ENCODE peak calls at places on chromosomes 7 and 10, in ten cellular contexts. R, E, V, Y, Q, D, N, A, P and G are unnamed samples. For H3K4me1, the result is how much of the 10 kb centered on the place peaks cover.

GRCh38 chr10:81848514-81848913 is 26.5 kb upstream of the NRG3 start:
- DNase-seq in D (no peak), P (no peak), Y (no peak), Q (no peak), N (no peak), A (no peak), R (no peak), V (no peak), E (no peak), G (no peak)

GRCh38 chr10:126872768-126873167 is 32.5 kb upstream of the DOCK1 start:
- DNase-seq in V (no peak), A (no peak), Y (no peak), N (peak), P (no peak), R (no peak), Q (no peak), D (peak), E (no peak), G (no peak)

GRCh38 chr7:140304071-140304799 is 94.1 kb downstream of the SLC37A3 start:
- DNase-seq in P (no peak), Y (no peak), A (no peak), V (no peak), E (no peak), R (peak), D (no peak), Q (peak), N (peak), G (no peak)

GRCh38 chr7:111424768-111425167 is 137.5 kb downstream of the IMMP2L start:
- DNase-seq in E (no peak), Q (peak), N (no peak), P (no peak), Y (no peak), R (no peak), D (no peak), V (no peak), A (no peak), G (no peak)

GRCh38 chr10:21989453-21990154 is 13.9 kb downstream of the DNAJC1 start:
- DNase-seq in Y (peak), E (peak), V (peak), P (no peak), D (peak), Q (peak), N (peak), R (no peak), A (peak), G (peak)

GRCh38 chr7:149625339-149625946 is 127.8 kb upstream of the ZNF746 start:
- DNase-seq in E (peak), N (peak), P (peak), A (peak), Q (peak), R (peak), D (peak), V (peak), Y (peak), G (peak)

GRCh38 chr7:33694006-33694405 is 211.3 kb upstream of the BMPER start:
- DNase-seq in V (no peak), R (no peak), N (no peak), Y (no peak), Q (no peak), A (no peak), D (no peak), P (no peak), E (no peak), G (no peak)

GRCh38 chr7:80584778-80585177 is 53.7 kb upstream of the CD36 start:
- DNase-seq in Y (no peak), N (no peak), P (peak), A (no peak), D (no peak), R (no peak), V (peak), E (no peak), Q (peak), G (no peak)

GRCh38 chr7:154927624-154928125 is 75.2 kb downstream of the PAXIP1 start:
- DNase-seq in V (peak), Y (peak), N (peak), D (peak), P (peak), E (peak), Q (peak), A (peak), R (peak), G (peak)

GRCh38 chr10:28559661-28560060 is 26.7 kb downstream of the WAC start:
- DNase-seq in V (no peak), N (no peak), P (no peak), Q (no peak), R (no peak), A (no peak), E (no peak), Y (no peak), D (peak), G (no peak)

GRCh38 chr7:112370436-112370835 is 79.8 kb upstream of the IFRD1 start:
- DNase-seq in R (no peak), E (no peak), V (peak), D (no peak), N (no peak), Q (no peak), P (no peak), A (no peak), Y (no peak), G (peak)

GRCh38 chr7:75642810-75643486 is 95.8 kb downstream of the HIP1 start:
- DNase-seq in Q (peak), P (no peak), A (no peak), Y (peak), N (peak), D (no peak), R (peak), E (peak), V (peak), G (peak)

GRCh38 chr10:25082276-25083204 is 66.1 kb downstream of the THNSL1 start:
- DNase-seq in P (no peak), R (no peak), V (no peak), N (no peak), E (no peak), D (no peak), A (no peak), Y (no peak), Q (no peak), G (no peak)

GRCh38 chr7:101846006-101846405 is 28.6 kb downstream of the CUX1 start:
- DNase-seq in E (no peak), P (no peak), V (no peak), R (no peak), A (no peak), N (no peak), Q (no peak), Y (no peak), D (no peak), G (no peak)

GRCh38 chr7:101838837-101839483 is 21.5 kb downstream of the CUX1 start:
- DNase-seq in R (no peak), Y (no peak), D (no peak), P (no peak), A (no peak), Q (no peak), V (no peak), E (no peak), N (no peak), G (no peak)

GRCh38 chr7:101846800-101847538 is 29.5 kb downstream of the CUX1 start:
- DNase-seq in D (no peak), Y (no peak), E (no peak), R (no peak), V (no peak), Q (no peak), N (no peak), P (no peak), A (no peak), G (no peak)

GRCh38 chr7:101841328-101841727 is 23.9 kb downstream of the CUX1 start:
- DNase-seq in E (no peak), D (no peak), P (no peak), R (no peak), N (peak), A (no peak), Y (no peak), V (no peak), Q (no peak), G (no peak)

DNA sequence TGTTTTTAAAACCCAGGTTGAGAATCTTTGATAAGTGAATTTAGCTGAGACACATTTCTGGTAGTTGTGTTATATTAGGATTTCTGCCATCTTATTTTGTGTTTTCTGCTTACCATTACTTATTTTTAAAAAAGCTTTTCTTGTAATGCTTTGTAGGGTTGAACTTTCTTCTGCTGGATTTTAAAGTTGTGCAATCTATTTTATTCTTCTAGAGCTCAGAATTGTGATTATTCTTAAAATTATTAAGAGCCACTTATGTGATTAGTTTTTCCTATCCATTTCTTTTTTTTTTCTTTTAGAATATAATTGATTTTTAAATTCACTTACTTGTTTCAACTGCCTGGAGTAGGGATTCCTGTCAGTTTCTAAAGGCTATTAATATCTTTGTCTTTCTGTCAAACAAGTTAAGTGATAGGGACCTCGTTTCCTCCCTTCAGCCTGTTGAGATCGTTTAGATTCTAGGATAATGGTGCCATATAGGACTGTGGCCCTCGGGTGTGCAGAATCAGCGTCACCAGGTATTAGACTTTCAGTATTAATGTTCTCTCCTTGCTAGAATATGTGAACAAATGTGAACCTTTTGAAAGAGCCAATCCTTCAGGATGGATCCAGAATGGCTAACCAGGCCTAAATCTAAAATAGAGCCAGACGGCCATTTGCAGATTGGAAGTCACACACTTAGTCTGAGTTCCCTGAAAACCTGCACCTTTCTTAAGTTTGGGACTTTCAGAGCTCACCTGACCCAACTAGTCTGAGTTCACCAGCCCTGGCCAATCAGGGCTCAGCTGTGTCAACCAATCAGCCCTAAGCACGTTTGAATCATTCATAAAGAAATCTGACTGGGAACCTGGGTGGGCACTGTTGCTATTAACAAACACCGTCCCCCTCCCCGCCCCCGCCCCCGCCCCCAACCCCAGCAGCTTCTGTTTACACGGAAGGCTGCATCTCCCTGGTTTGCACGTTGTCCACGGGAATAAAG is 26.2 kb downstream of the CUX1 start:
- DNase-seq in V (no peak), A (no peak), E (no peak), Q (no peak), N (no peak), R (no peak), Y (no peak), D (no peak), P (peak), G (no peak)
- H3K27ac ChIP-seq in V (no peak), A (no peak), E (no peak), Q (no peak), N (no peak), R (no peak), Y (no peak), D (no peak), P (no peak), G (no peak)

DNA sequence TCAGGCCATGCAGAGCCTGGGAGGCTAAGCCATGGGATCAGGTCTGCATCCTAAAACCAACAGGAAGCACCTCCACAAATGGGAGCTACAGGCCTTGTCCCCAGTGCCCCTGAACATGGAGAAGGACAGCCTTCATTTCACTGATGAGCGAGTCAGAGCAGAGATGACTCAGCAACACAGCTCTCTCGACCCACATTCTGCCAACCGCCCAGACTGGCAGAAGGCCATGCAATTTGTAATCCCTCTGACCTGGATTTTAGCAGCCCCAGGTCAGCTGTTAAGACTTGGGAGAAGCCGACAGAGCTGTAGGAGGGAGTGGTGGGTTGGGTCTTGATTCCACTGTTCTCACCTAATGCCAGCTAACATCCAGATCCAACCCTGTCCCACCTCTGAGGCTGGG is 25.5 kb downstream of the VOPP1 start:
- DNase-seq in D (no peak), Y (peak), R (no peak), N (no peak), Q (peak), E (peak), A (peak), P (peak), V (peak), G (peak)
- H3K4me1 ChIP-seq in D (under half), Y (under half), R (under half), N (under half), Q (under half), E (under half), A (half or more), P (half or more), V (under half), G (under half)

DNA sequence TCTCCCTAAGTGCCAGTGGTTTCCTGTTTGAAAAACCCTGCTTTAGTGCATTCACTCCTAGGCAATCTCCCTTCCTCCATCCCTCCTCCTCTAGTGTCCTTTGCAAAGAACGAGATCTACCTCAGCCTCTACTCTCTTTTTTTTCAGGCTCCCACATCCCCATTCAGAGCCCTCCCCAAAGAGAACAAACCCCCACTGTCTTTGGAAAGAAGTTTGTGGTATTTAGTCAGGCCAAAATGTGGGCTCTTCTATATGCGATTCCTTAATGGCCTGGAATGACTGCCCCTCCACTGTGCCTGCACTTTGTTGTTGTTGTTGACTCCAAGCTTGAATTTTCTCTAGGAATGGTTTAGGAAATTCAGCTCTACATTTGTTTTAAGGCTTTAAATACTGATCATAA is 36.3 kb downstream of the PALS2 start:
- DNase-seq in P (no peak), Q (no peak), D (no peak), A (no peak), E (no peak), N (no peak), V (no peak), R (no peak), Y (no peak), G (no peak)
- H3K27ac ChIP-seq in P (peak), Q (no peak), D (no peak), A (no peak), E (no peak), N (no peak), V (no peak), R (no peak), Y (no peak), G (no peak)

DNA sequence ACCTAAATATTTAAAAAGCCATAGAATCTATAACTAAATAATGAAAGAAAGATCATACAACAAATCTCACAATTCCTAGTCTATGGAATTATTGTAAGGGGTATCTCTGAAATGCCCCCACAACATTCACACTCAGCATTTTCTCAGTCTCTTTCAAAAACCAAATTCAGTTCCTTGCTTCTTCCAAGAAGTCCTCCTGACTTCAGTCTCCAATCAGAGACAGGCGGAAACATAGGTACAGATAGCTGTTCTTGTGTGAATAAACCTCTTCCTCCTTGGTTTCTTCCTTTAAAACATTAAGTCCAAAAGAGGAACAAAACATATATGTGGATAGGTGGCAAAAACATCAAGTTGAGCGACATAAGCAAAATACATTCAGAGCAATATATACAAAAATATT is 13.9 kb upstream of the FBXW4 start:
- DNase-seq in N (no peak), Q (no peak), E (no peak), Y (no peak), R (no peak), D (no peak), V (no peak), P (no peak), A (no peak), G (no peak)
- H3K4me1 ChIP-seq in N (under half), Q (under half), E (under half), Y (under half), R (under half), D (under half), V (under half), P (under half), A (under half), G (under half)

DNA sequence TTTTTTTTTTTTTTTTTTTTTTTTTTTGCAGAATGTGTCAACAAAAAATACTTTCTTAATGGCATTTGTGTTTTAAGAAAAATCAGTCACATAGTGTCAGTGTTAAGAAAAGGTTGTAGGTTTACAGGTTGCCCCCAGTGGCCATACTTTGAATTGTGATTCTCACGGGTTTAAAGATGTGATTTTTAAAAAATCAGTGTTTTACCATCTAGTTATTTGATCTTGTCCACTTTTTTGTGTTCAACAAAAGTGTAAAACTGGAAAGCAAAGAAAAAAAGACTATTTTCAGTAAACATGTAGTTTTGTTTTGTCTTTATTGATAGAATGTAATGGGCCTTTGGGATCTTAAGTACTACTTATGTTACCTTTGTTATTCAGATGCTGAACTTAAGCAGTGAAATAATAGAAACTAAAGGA is 25.7 kb downstream of the SUV39H2 start:
- DNase-seq in Q (peak), N (no peak), D (no peak), P (no peak), Y (peak), R (no peak), E (no peak), V (peak), A (no peak), G (no peak)
- H3K27ac ChIP-seq in Q (no peak), N (no peak), D (no peak), P (no peak), Y (no peak), R (no peak), E (no peak), V (no peak), A (no peak), G (no peak)

DNA sequence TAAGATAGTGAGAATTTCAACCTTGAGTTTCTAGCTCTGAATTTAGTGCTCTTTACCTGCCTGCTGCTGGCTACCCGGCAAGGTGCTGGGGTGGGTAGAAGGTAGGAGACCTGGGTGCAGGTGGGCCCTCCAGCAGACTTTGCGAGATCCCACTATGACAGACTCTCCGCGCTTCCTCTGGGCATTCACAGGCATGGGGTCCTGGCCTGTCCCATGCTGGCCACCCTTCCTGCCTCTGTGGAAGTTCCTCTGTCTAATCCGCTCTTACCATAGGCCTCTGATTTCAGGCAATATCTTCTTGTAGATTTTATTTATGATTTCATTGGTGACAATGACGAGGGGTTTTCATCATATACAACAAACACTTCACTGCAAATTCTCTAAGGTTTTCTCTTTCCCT is 1.2 kb upstream of the WDFY4 start:
- DNase-seq in D (no peak), R (no peak), E (no peak), Q (no peak), P (no peak), A (no peak), V (no peak), N (no peak), Y (no peak), G (no peak)
- H3K4me1 ChIP-seq in D (under half), R (under half), E (under half), Q (under half), P (under half), A (under half), V (under half), N (under half), Y (under half), G (under half)

DNA sequence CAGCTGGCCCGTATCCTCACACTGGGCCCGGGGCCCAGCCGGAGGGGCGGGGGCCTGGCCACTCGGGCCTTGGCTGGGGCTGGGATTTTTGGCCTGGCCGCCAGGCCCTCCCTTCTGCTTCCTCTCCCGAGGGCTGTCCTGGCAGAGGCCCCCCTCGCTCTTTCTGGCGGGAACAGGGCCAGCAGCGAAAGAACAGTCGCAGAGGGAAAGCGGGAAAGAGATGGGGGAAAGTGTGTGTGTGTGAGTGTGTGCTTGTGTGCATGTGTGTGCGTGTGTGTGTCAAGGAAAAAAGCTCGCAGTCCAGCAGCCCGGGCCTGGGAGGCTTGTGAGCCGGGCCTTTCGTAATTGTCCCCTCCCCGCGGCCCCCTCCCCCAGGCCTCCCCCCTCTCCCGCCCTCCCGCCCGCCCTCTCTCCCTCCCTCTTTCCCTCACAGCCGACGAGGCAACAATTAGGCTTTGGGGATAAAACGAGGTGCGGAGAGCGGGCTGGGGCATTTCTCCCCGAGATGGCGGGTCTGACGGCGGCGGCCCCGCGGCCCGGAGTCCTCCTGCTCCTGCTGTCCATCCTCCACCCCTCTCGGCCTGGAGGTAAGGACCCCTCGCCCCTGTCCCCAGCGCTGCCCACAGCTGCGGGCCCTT is at the start of gene ELN:
- DNase-seq in R (no peak), Q (peak), P (peak), D (no peak), V (peak), Y (peak), E (peak), N (peak), A (peak), G (peak)
- H3K27ac ChIP-seq in R (no peak), Q (peak), P (peak), D (no peak), V (peak), Y (peak), E (peak), N (peak), A (peak), G (peak)

GRCh38 chr10:46053534-46054434 is 7.7 kb upstream of the MSMB start:
- DNase-seq in A (no peak), P (no peak), Y (no peak), V (no peak), D (no peak), E (no peak), R (no peak), N (no peak), Q (no peak), G (no peak)

GRCh38 chr10:46055771-46056170 is 9.7 kb upstream of the MSMB start:
- DNase-seq in D (no peak), Q (no peak), Y (no peak), E (no peak), R (no peak), A (no peak), V (no peak), P (no peak), N (no peak), G (no peak)

GRCh38 chr10:46050956-46051355 is 4.9 kb upstream of the MSMB start:
- DNase-seq in P (no peak), Y (no peak), V (no peak), Q (no peak), N (no peak), A (no peak), E (no peak), R (no peak), D (no peak), G (no peak)

GRCh38 chr10:46052791-46053375 is 6.8 kb upstream of the MSMB start:
- DNase-seq in P (no peak), A (no peak), R (no peak), Q (no peak), Y (no peak), E (no peak), V (no peak), D (no peak), N (no peak), G (no peak)

GRCh38 chr10:46052057-46052790 is 6.2 kb upstream of the MSMB start:
- DNase-seq in D (no peak), Q (no peak), Y (no peak), V (no peak), P (no peak), N (no peak), E (no peak), A (no peak), R (no peak), G (no peak)
- H3K4me1 ChIP-seq in D (under half), Q (under half), Y (under half), V (under half), P (under half), N (under half), E (under half), A (under half), R (under half), G (under half)